ENCODE peak calls at places on chromosomes 1 and 21, in nine cellular contexts. G, C, L, H, T, B, N, Q and I are unnamed samples.

GRCh38 chr1:71269823-71270222 is 189.0 kb upstream of the ZRANB2 start:
- DNase-seq in Q (no peak), B (no peak), N (no peak), C (no peak), T (no peak), L (no peak), G (no peak), H (peak; percentile 18), I (peak; percentile 50)

GRCh38 chr21:41418956-41419680 is 6.9 kb upstream of the MX1 start:
- DNase-seq in Q (no peak), N (no peak), B (no peak), L (no peak), T (no peak), H (no peak), C (no peak), G (no peak), I (no peak)

GRCh38 chr1:19250629-19251304 is 557 bp downstream of the EMC1 start:
- DNase-seq in L (no peak), T (no peak), G (no peak), Q (no peak), N (no peak), B (no peak), H (peak; percentile 4), C (no peak), I (no peak)

GRCh38 chr1:168964478-168964877 is 142.0 kb upstream of the ATP1B1 start:
- DNase-seq in Q (no peak), N (no peak), T (no peak), B (no peak), C (no peak), H (no peak), G (no peak), L (no peak), I (no peak)

GRCh38 chr1:23617019-23617418 is 57.7 kb upstream of the ID3 start:
- DNase-seq in Q (no peak), L (no peak), N (no peak), T (no peak), G (no peak), B (no peak), C (no peak), H (no peak), I (no peak)

GRCh38 chr1:229991104-229991513 is 75.9 kb upstream of the GALNT2 start:
- DNase-seq in L (no peak), T (no peak), Q (no peak), C (no peak), H (no peak), G (no peak), B (no peak), N (no peak), I (no peak)

GRCh38 chr1:218772575-218772974 is 401.1 kb upstream of the LYPLAL1 start:
- DNase-seq in B (no peak), H (peak; percentile 77), N (peak; percentile 55), G (no peak), C (no peak), L (no peak), T (no peak), Q (no peak), I (peak; percentile 81)

GRCh38 chr1:77068013-77068412 is 151.2 kb downstream of the PIGK start:
- DNase-seq in N (no peak), H (no peak), Q (no peak), C (no peak), B (no peak), L (no peak), G (no peak), T (no peak), I (no peak)

GRCh38 chr1:219665089-219665488 is 52.2 kb upstream of the ZC3H11B start:
- DNase-seq in C (no peak), H (no peak), N (no peak), G (no peak), L (no peak), T (no peak), Q (no peak), B (no peak), I (no peak)